ENCODE peak calls at places on chromosomes 2 and 18, in five cellular contexts. U is NB4; N is Calu3; P is LHCN-M2; L is stimulated activated naive B cell treated with anti-CD40 and anti-IgM and Interleukin-4, amounts not matched to agents 10 μg/mL and 1 μg/mL and 100 μg/mL, for 72 hours. W is an unnamed sample.

GRCh38 chr2:210454336-210454735 is 22.2 kb downstream of the LANCL1 start:
- DNase-seq in U (no peak), N (no peak), P (no peak), L (no peak), W (no peak)

GRCh38 chr2:21996339-21996738 is 872.6 kb downstream of the TDRD15 start:
- DNase-seq in U (no peak), N (no peak), P (no peak), L (no peak), W (no peak)

GRCh38 chr2:57204364-57204763 is 842.2 kb upstream of the VRK2 start:
- DNase-seq in U (no peak), N (no peak), P (no peak), L (no peak), W (no peak)

GRCh38 chr2:218839430-218839829 is 7.8 kb upstream of the PRKAG3 start:
- DNase-seq in U (no peak), N (no peak), P (no peak), L (no peak), W (no peak)

GRCh38 chr2:76391663-76392062 is 680.9 kb upstream of the GCFC2 start:
- DNase-seq in U (no peak), N (no peak), P (no peak), L (no peak), W (no peak)

GRCh38 chr2:207135340-207135739 is 30.4 kb downstream of the KLF7 start:
- DNase-seq in U (no peak), N (no peak), P (no peak), L (no peak), W (peak)

GRCh38 chr2:36214682-36215081 is 140.9 kb upstream of the CRIM1 start:
- DNase-seq in U (no peak), N (no peak), P (no peak), L (no peak), W (no peak)

GRCh38 chr2:20596193-20596972 is 54.5 kb downstream of the HS1BP3 start:
- DNase-seq in U (peak), N (no peak), P (no peak), L (peak), W (no peak)

GRCh38 chr2:55461679-55462078 is 42.0 kb upstream of the CCDC88A start:
- DNase-seq in U (no peak), N (no peak), P (no peak), L (no peak), W (no peak)

GRCh38 chr2:60359569-60359968 is 193.9 kb downstream of the BCL11A start:
- DNase-seq in U (no peak), N (no peak), P (no peak), L (no peak), W (no peak)

GRCh38 chr2:57396364-57397098 is 650.1 kb upstream of the VRK2 start:
- DNase-seq in U (peak), N (no peak), P (no peak), L (no peak), W (no peak)

GRCh38 chr2:126790987-126791780 is 107.5 kb upstream of the TEX51 start:
- DNase-seq in U (no peak), N (no peak), P (no peak), L (no peak), W (no peak)

GRCh38 chr18:73514449-73514848 is 633.2 kb downstream of the FBXO15 start:
- DNase-seq in U (no peak), N (no peak), P (no peak), L (no peak), W (no peak)

GRCh38 chr2:122749347-122749850 is 993.9 kb downstream of the TSN start:
- DNase-seq in U (no peak), N (no peak), P (no peak), L (no peak), W (no peak)

GRCh38 chr2:31812051-31812798 is 198.6 kb downstream of the MEMO1 start:
- DNase-seq in U (peak), N (no peak), P (peak), L (peak), W (no peak)

GRCh38 chr2:207765541-207765940 is 4.2 kb downstream of the FZD5 start:
- DNase-seq in U (no peak), N (peak), P (no peak), L (no peak), W (no peak)

GRCh38 chr2:230944123-230944653 is 19.1 kb upstream of the GPR55 start:
- DNase-seq in U (no peak), N (no peak), P (no peak), L (no peak), W (no peak)

GRCh38 chr18:35999925-36000324 is 27.4 kb downstream of the RMP24 start:
- DNase-seq in U (peak), N (no peak), P (peak), L (no peak), W (no peak)

GRCh38 chr2:29322011-29322410 is 206.8 kb downstream of the CLIP4 start:
- DNase-seq in U (no peak), N (no peak), P (no peak), L (no peak), W (no peak)

GRCh38 chr2:215830313-215830712 is 183.0 kb downstream of the MREG start:
- DNase-seq in U (peak), N (peak), P (peak), L (no peak), W (no peak)

GRCh38 chr2:168604252-168604651 is 148.2 kb downstream of the CERS6 start:
- DNase-seq in U (no peak), N (no peak), P (no peak), L (no peak), W (no peak)

GRCh38 chr2:171158790-171159325 is 1.8 kb downstream of the TLK1 start:
- DNase-seq in U (no peak), N (no peak), P (no peak), L (no peak), W (peak)

GRCh38 chr2:8544786-8545631 is 136.8 kb upstream of the ID2 start:
- DNase-seq in U (peak), N (peak), P (peak), L (peak), W (peak)

GRCh38 chr2:64140665-64141064 is 3.6 kb downstream of the PELI1 start:
- DNase-seq in U (no peak), N (no peak), P (no peak), L (no peak), W (no peak)

GRCh38 chr2:150888337-150888736 is 373.3 kb downstream of the RBM43 start:
- DNase-seq in U (no peak), N (no peak), P (peak), L (no peak), W (no peak)

GRCh38 chr18:596288-596881 is 403 bp upstream of the CLUL1 start:
- DNase-seq in U (peak), N (peak), P (no peak), L (peak), W (peak)

GRCh38 chr18:7945882-7946281 is 378.8 kb downstream of the PTPRM start:
- DNase-seq in U (no peak), N (peak), P (peak), L (no peak), W (peak)

GRCh38 chr2:46097714-46098480 is 199.3 kb upstream of the EPAS1 start:
- DNase-seq in U (no peak), N (peak), P (peak), L (no peak), W (peak)

GRCh38 chr18:61714421-61714820 is 178.4 kb downstream of the RNF152 start:
- DNase-seq in U (no peak), N (no peak), P (no peak), L (no peak), W (no peak)

GRCh38 chr2:109612991-109613921 is 510 bp downstream of the SEPTIN10 start:
- DNase-seq in U (peak), N (no peak), P (peak), L (no peak), W (peak)

GRCh38 chr18:80191264-80191663 is 56.0 kb downstream of the PARD6G start:
- DNase-seq in U (no peak), N (no peak), P (no peak), L (no peak), W (no peak)

GRCh38 chr2:240433973-240434727 is 1.3 kb upstream of the GPC1 start:
- DNase-seq in U (peak), N (peak), P (peak), L (no peak), W (peak)

GRCh38 chr2:143545643-143546275 is 416.5 kb downstream of the ARHGAP15 start:
- DNase-seq in U (no peak), N (no peak), P (peak), L (no peak), W (no peak)

W was measured in ACHN.